ENCODE peak calls at places on chromosomes 7 and 10, in five cellular contexts. P is brain microvascular endothelial cell; F is neuronal stem cell; G is tibial artery; T is CD4-positive, CD25-positive, alpha-beta regulatory T cell. C is an unnamed sample. For H3K27me3, the result is how much of the 10 kb centered on the place peaks cover.

GRCh38 chr10:26755443-26755903 is 58.0 kb downstream of the PDSS1 start:
- DNase-seq in P (peak), F (no peak), G (no peak), T (no peak), C (no peak)

GRCh38 chr7:112594397-112594796 is 113.6 kb downstream of the LSMEM1 start:
- DNase-seq in P (no peak), F (no peak), G (no peak), T (no peak), C (no peak)

GRCh38 chr7:130114374-130114773 is 44.0 kb downstream of the KLHDC10 start:
- DNase-seq in P (no peak), F (no peak), G (no peak), T (no peak), C (no peak)

GRCh38 chr10:128868481-128868880 is 598.6 kb upstream of the MGMT start:
- DNase-seq in P (no peak), F (no peak), G (no peak), T (no peak), C (no peak)

GRCh38 chr10:118300266-118300665 is 41.9 kb downstream of the FAM204A start:
- DNase-seq in P (no peak), F (no peak), G (no peak), T (no peak), C (no peak)

GRCh38 chr7:76003351-76003750 is 9.0 kb upstream of the TMEM120A start:
- DNase-seq in P (no peak), F (no peak), G (no peak), T (no peak), C (no peak)

GRCh38 chr10:104329754-104330153 is 8.5 kb downstream of the ITPRIP start:
- DNase-seq in P (peak), F (no peak), G (no peak), T (no peak), C (no peak)

GRCh38 chr10:117318909-117319308 is 56.3 kb downstream of the PDZD8 start:
- DNase-seq in P (no peak), F (no peak), G (no peak), T (no peak), C (no peak)

GRCh38 chr7:93910076-93910994 is 4.0 kb downstream of the GNGT1 start:
- DNase-seq in P (no peak), F (no peak), G (peak), T (no peak), C (no peak)

GRCh38 chr7:117800406-117800805 is 72.8 kb downstream of the CTTNBP2 start:
- DNase-seq in P (no peak), F (no peak), G (no peak), T (no peak), C (no peak)

GRCh38 chr10:126921974-126922525 is 16.8 kb downstream of the DOCK1 start:
- DNase-seq in P (peak), F (no peak), G (peak), T (no peak), C (no peak)

GRCh38 chr10:69636626-69637550 is 6.8 kb downstream of the FAM241B start:
- DNase-seq in P (no peak), F (no peak), G (no peak), T (peak), C (no peak)

GRCh38 chr10:42933454-42934340 is 143.2 kb upstream of the RET start:
- DNase-seq in P (no peak), F (no peak), G (no peak), T (peak), C (no peak)

GRCh38 chr7:105708681-105709080 is 127.4 kb upstream of the EFCAB10 start:
- DNase-seq in P (no peak), F (no peak), G (no peak), T (no peak), C (no peak)

GRCh38 chr7:11609071-11609470 is 222.9 kb downstream of the THSD7A start:
- DNase-seq in P (no peak), F (no peak), G (no peak), T (no peak), C (no peak)

GRCh38 chr10:66187096-66187733 is 738.6 kb upstream of the LRRTM3 start:
- DNase-seq in P (no peak), F (no peak), G (no peak), T (no peak), C (no peak)

GRCh38 chr10:7475046-7475860 is 64.4 kb upstream of the SFMBT2 start:
- DNase-seq in P (no peak), F (peak), G (peak), T (no peak), C (no peak)

GRCh38 chr7:98210513-98211220 is 572 bp upstream of the BHLHA15 start:
- DNase-seq in P (no peak), F (no peak), G (peak), T (no peak), C (peak)

GRCh38 chr7:158447206-158448171 is 140.1 kb downstream of the PTPRN2 start:
- DNase-seq in P (no peak), F (no peak), G (no peak), T (no peak), C (no peak)

GRCh38 chr7:80960228-80960627 is 41.4 kb upstream of the SEMA3C start:
- DNase-seq in P (no peak), F (no peak), G (no peak), T (no peak), C (no peak)

GRCh38 chr10:59736749-59737148 is 16.5 kb downstream of the MRLN start:
- DNase-seq in P (no peak), F (no peak), G (no peak), T (no peak), C (no peak)

GRCh38 chr10:59733321-59733720 is 19.9 kb downstream of the MRLN start:
- DNase-seq in P (no peak), F (no peak), G (no peak), T (no peak), C (no peak)

GRCh38 chr10:59734063-59734462 is 19.2 kb downstream of the MRLN start:
- DNase-seq in P (no peak), F (no peak), G (no peak), T (no peak), C (no peak)

GRCh38 chr10:59741048-59741447 is 12.2 kb downstream of the MRLN start:
- DNase-seq in P (no peak), F (no peak), G (no peak), T (no peak), C (no peak)

GRCh38 chr10:59735296-59735695 is 18.0 kb downstream of the MRLN start:
- DNase-seq in P (no peak), F (no peak), G (no peak), T (no peak), C (no peak)
- H3K27ac ChIP-seq in P (no peak), F (no peak), G (no peak), T (no peak), C (no peak)

GRCh38 chr7:74288034-74288881 is 949 bp upstream of the CLIP2 start:
- DNase-seq in P (no peak), F (no peak), G (no peak), T (no peak), C (no peak)
- H3K27me3 ChIP-seq in P (under half), F (under half), G (under half), T (under half), C (under half)

GRCh38 chr7:30941582-30942310 is 22.0 kb upstream of the GHRHR start:
- DNase-seq in P (no peak), F (no peak), G (no peak), T (no peak), C (no peak)

GRCh38 chr7:30937426-30937825 is 25.8 kb downstream of the AQP1 start:
- DNase-seq in P (no peak), F (no peak), G (no peak), T (no peak), C (no peak)

GRCh38 chr7:30935569-30935877 is 23.9 kb downstream of the AQP1 start:
- DNase-seq in P (no peak), F (no peak), G (no peak), T (no peak), C (no peak)

GRCh38 chr7:30936650-30937245 is 25.1 kb downstream of the AQP1 start:
- DNase-seq in P (no peak), F (no peak), G (no peak), T (no peak), C (no peak)

DNA sequence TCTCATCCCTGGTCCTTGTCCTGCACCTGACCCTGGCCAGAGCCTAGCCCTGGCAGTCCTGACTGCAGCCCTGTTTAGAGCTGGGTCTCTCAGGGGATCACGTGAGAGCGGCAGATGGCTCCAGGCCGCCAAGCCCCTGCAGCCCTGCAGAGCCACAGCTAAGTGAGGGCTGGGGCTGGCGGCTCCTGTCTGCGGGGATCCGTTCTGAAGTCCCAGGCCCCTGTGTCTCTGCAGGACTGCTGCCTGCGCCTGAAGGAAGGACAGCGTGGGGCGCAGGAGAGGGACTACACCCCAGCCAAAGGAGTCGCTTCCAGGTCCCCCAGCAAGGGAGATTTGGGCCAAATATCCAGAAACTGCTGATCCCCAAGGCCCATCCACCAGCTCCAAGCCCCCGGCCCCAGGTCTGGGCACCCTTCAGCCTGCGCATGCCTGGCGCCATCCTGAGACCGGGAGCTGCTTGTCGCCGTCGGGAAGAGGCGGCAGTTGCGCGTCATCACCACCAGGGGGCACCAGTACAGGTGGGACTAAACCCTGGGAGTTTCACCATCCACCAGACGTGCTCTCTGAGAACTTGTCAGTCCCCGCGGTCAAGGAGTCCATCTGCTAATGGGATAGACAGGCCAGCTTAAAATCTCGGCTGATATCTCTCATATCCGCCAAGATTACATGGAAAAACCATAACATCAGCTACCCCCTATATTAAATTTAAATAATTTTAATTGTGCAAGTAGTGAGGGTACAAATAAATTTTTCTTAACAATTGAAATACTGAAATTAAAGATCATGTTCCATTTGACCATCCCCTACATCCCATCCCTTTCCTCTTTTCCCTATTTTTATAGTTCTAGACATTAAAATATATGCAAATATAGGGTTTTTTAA is 25.1 kb upstream of the GHRHR start:
- DNase-seq in P (peak), F (peak), G (peak), T (peak), C (peak)
- H3K4me3 ChIP-seq in P (peak), F (peak), G (no peak), T (no peak), C (no peak)

GRCh38 chr7:698515-699259 is 27.8 kb upstream of the DNAAF5 start:
- DNase-seq in P (no peak), F (no peak), G (no peak), T (no peak), C (no peak)

GRCh38 chr7:696426-697258 is 29.9 kb upstream of the DNAAF5 start:
- DNase-seq in P (peak), F (no peak), G (no peak), T (no peak), C (peak)

GRCh38 chr7:699260-700170 is 27.0 kb upstream of the DNAAF5 start:
- DNase-seq in P (no peak), F (no peak), G (no peak), T (no peak), C (no peak)

GRCh38 chr7:701086-701671 is 25.3 kb upstream of the DNAAF5 start:
- DNase-seq in P (no peak), F (no peak), G (no peak), T (no peak), C (no peak)

GRCh38 chr7:697259-697615 is 29.3 kb upstream of the DNAAF5 start:
- DNase-seq in P (no peak), F (no peak), G (no peak), T (no peak), C (peak)
- H3K27ac ChIP-seq in P (no peak), F (no peak), G (no peak), T (no peak), C (no peak)

GRCh38 chr10:71666607-71667373 is 52.8 kb downstream of the C10orf105 start:
- DNase-seq in P (no peak), F (no peak), G (no peak), T (no peak), C (no peak)

GRCh38 chr10:71667374-71667750 is 52.2 kb downstream of the C10orf105 start:
- DNase-seq in P (no peak), F (no peak), G (no peak), T (peak), C (no peak)

GRCh38 chr10:71677261-71677660 is 42.3 kb downstream of the C10orf105 start:
- DNase-seq in P (no peak), F (no peak), G (no peak), T (no peak), C (no peak)

GRCh38 chr10:71675295-71675970 is 44.1 kb downstream of the C10orf105 start:
- DNase-seq in P (no peak), F (no peak), G (no peak), T (no peak), C (no peak)

GRCh38 chr10:71671983-71672535 is 47.5 kb downstream of the C10orf105 start:
- DNase-seq in P (no peak), F (no peak), G (no peak), T (no peak), C (no peak)
- H3K27me3 ChIP-seq in P (under half), F (under half), G (under half), T (under half), C (under half)

DNA sequence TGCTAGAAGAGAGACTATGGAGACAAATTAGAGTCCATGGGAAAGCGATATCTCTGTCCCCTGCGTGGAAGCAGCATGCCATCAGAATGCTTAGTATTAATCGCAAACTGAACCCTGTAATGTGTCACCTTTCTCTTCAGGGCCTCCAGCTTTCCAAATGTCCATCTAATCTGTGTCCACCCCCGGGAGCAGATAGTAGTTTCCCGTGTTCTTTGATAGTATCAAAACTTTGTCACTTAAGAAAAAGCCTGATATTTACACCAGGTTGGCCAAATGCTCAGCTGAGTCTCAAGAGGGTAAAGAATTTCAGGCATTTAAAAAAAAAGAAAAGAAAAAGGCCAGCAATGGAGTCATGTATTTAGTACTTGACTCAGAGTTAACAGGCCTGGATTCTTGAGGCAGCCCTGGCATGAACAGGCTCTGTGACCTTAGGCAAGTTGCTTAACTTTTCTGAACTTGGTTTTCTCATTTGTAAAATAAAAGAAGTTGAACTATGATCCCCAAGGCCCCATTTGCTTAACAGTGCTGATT is 10.4 kb upstream of the GSAP start:
- DNase-seq in P (no peak), F (peak), G (no peak), T (no peak), C (no peak)
- H3K4me3 ChIP-seq in P (no peak), F (no peak), G (no peak), T (no peak), C (no peak)

DNA sequence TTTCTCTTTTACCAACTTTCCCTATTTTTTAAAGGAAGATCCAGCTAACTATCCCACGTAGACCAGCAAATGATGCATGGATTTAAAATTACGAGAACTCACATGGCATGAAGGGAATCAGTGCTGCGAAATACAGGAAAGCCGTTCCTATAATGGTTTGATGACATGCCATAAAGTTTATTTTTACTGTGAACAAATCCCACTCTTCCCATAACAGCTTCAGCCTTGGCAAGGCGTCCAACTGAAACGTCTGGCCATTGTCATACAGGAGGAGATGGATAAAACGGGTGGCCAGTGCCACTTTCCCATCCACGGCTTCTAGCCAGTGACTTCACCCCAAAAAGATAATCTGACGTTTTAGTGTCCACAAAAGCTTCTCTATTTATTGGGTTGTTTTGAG is 106.2 kb upstream of the DDC start:
- DNase-seq in P (no peak), F (no peak), G (no peak), T (no peak), C (no peak)
- H3K27ac ChIP-seq in P (no peak), F (no peak), G (no peak), T (no peak), C (no peak)

DNA sequence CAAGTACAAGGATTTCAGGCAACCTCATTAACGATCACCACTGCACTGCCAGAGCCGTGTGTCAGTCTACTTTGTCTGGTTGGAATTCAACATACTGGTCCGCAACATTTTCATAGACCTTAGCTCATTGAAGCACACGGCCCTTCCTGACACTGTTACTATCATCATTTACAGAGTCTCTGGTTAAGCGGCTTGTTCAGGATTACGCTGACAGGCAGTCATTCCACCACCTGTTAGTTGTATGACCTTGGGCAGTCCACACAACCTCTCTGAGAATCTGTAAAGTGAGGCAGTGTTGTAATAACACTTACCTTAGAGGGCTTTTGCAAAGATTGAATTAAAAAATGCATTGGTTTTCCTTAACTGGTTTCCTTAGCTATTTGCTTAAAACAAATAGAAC is 112.6 kb downstream of the AOAH start:
- DNase-seq in P (no peak), F (no peak), G (no peak), T (no peak), C (no peak)
- H3K27me3 ChIP-seq in P (under half), F (under half), G (under half), T (under half), C (under half)

DNA sequence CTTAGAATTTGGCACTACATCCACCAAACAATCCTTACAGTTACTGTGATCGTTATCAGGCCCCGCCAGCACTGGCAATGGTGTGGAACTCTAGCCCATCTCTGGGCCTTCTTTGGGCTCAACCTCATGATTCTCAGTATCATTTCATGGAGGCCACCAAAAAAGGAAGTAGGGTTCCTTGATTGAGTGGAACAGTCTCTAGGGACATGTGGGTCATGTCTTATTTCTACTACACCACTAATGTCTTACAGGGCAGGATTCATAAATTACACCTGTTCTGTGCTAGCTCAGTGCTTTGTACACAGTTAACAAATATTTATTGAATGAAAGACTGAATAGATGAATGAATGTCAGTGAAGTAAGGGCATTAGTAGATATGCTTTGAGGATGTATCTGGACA is 53.9 kb downstream of the AP3M1 start:
- DNase-seq in P (no peak), F (no peak), G (no peak), T (no peak), C (no peak)
- H3K4me3 ChIP-seq in P (no peak), F (no peak), G (no peak), T (no peak), C (no peak)